ENCODE peak calls at places on chromosomes 6 and 20, in seven cellular contexts. F is heart left ventricle, R is IMR-90, A is ovary, T is stomach, E is A549, N is transverse colon. U is an unnamed sample.
A peak's percentile ranks its signal among the peaks of the same experiment; 100 is the strongest.

GRCh38 chr6:166955121-166955864 is 1.1 kb downstream of the RNASET2 start:
- DNase-seq in F (no peak), T (peak; percentile 49), A (no peak), R (no peak), N (peak; percentile 66), E (peak; percentile 3), U (peak; percentile 32)

GRCh38 chr20:2946988-2947961 is 74.0 kb downstream of the PTPRA start:
- DNase-seq in A (no peak), E (peak; percentile 16), F (no peak), N (no peak), R (peak; percentile 75), T (no peak), U (peak; percentile 89)

GRCh38 chr6:21360353-21360752 is 233.2 kb upstream of the SOX4 start:
- DNase-seq in N (peak; percentile 48), F (no peak), E (no peak), T (peak; percentile 33), R (no peak), A (no peak), U (no peak)

GRCh38 chr20:37421988-37422387 is 76.0 kb downstream of the SRC start:
- DNase-seq in F (peak; percentile 17), A (no peak), T (no peak), N (no peak), R (no peak), E (no peak), U (no peak)

GRCh38 chr6:43912598-43913387 is 142.8 kb downstream of the VEGFA start:
- DNase-seq in T (no peak), E (no peak), A (no peak), N (no peak), F (no peak), R (no peak), U (no peak)

GRCh38 chr6:43774776-43775583 is 5.0 kb downstream of the VEGFA start:
- DNase-seq in E (peak; percentile 57), F (peak; percentile 83), N (peak; percentile 84), R (peak; percentile 61), A (peak; percentile 71), T (peak; percentile 87), U (peak; percentile 77)

GRCh38 chr6:74166849-74167248 is 470.8 kb downstream of the CD109 start:
- DNase-seq in E (no peak), F (no peak), R (peak; percentile 73), T (no peak), A (no peak), N (no peak), U (no peak)

GRCh38 chr6:16651871-16652270 is 109.4 kb downstream of the ATXN1 start:
- DNase-seq in R (no peak), A (no peak), F (no peak), T (no peak), N (no peak), E (no peak), U (no peak)

GRCh38 chr6:107418118-107418517 is 41.2 kb downstream of the PDSS2 start:
- DNase-seq in A (no peak), R (peak; percentile 10), T (no peak), F (no peak), N (no peak), E (peak; percentile 15), U (peak; percentile 27)

GRCh38 chr20:58553166-58553696 is 38.0 kb upstream of the APCDD1L start:
- DNase-seq in N (no peak), F (no peak), T (no peak), E (no peak), R (no peak), A (no peak), U (no peak)

GRCh38 chr6:126307859-126308258 is 32.1 kb upstream of the CENPW start:
- DNase-seq in N (no peak), E (peak; percentile 1), F (no peak), A (no peak), R (peak; percentile 71), T (no peak), U (no peak)

GRCh38 chr20:7629880-7630279 is 310.4 kb downstream of the HAO1 start:
- DNase-seq in F (no peak), R (no peak), N (no peak), T (no peak), A (no peak), E (no peak), U (no peak)

GRCh38 chr6:165321150-165321549 is 11.7 kb upstream of the C6orf118 start:
- DNase-seq in E (no peak), A (no peak), N (no peak), T (no peak), R (no peak), F (no peak), U (no peak)

GRCh38 chr6:33314943-33315752 is 1.3 kb upstream of the TAPBP start:
- DNase-seq in N (peak; percentile 86), F (peak; percentile 73), R (no peak), T (peak; percentile 65), E (peak; percentile 72), A (peak; percentile 64), U (peak; percentile 56)
- TF ChIP-seq POLR2A in N (no peak), F (no peak), R (no peak), T (no peak), E (no peak), A (no peak), U (no peak)

GRCh38 chr20:60137657-60138245 is 179.5 kb downstream of the CDH26 start:
- DNase-seq in R (peak; percentile 24), A (no peak), T (no peak), N (peak; percentile 21), F (no peak), E (peak; percentile 23), U (peak; percentile 10)

GRCh38 chr20:60136640-60137411 is 178.6 kb downstream of the CDH26 start:
- DNase-seq in R (no peak), T (no peak), F (no peak), N (no peak), E (no peak), A (no peak), U (no peak)

GRCh38 chr20:60139663-60140446 is 181.6 kb downstream of the CDH26 start:
- DNase-seq in A (no peak), T (no peak), F (no peak), N (no peak), E (no peak), R (no peak), U (no peak)

GRCh38 chr20:60135276-60135675 is 177.1 kb downstream of the CDH26 start:
- DNase-seq in T (no peak), E (no peak), N (no peak), F (no peak), A (no peak), R (no peak), U (no peak)

DNA sequence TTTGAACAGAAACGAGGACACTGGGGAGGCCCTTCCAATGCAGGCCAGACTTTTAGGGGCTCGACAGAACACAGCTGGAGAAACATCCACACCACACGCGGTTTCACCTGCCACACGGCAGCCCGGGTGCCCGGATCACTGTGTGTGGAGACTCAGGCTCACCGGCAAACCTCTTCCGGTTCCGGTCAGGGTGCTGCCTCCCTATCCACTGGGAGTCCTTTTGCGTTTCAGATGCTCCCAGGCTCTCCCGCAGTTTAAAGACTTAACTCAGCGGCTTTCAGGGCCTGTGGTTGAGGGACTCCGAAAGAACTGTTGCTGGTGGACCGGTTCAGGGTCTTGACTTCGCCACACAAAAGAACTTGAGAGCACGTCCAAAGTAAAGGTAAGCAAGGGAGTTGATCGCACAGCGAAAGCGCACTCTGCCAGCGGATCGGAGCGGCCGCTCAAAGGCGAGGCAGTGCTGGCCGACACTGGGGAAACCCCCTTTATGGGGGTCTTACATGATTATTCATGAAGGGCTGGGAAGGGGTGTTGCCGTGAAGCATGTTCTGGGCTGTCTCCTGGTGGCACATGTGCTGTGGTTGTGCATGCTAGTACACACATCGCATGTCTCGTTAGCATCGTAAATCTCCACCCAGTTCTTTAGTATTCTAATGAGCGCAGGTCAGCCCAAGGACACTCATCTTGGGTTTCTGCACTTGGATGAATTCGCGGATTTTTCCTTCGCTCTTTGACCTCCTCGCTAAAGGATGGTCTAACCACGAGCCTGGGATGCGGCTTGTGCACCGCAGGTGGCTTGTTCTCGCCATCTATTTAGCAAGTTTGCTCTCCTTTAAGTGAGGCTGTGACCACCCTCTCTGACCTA is 180.3 kb downstream of the CDH26 start:
- DNase-seq in R (peak; percentile 48), E (no peak), A (no peak), F (peak; percentile 74), T (peak; percentile 55), N (peak; percentile 48), U (peak; percentile 14)
- TF ChIP-seq POLR2A in R (no peak), E (no peak), A (no peak), F (no peak), T (no peak), N (no peak), U (no peak)

GRCh38 chr6:147204843-147205311 is 660 bp downstream of the STXBP5 start:
- DNase-seq in T (no peak), N (no peak), F (no peak), R (peak; percentile 10), E (no peak), A (no peak), U (peak; percentile 75)

GRCh38 chr6:147204060-147204785 is at the start of gene STXBP5:
- DNase-seq in A (peak; percentile 47), E (peak; percentile 32), R (peak; percentile 47), N (peak; percentile 63), F (peak; percentile 82), T (peak; percentile 66), U (peak; percentile 63)

GRCh38 chr6:147202516-147203310 is 1.5 kb upstream of the STXBP5 start:
- DNase-seq in A (peak; percentile 82), R (peak; percentile 98), F (peak; percentile 78), T (peak; percentile 83), N (peak; percentile 88), E (peak; percentile 94), U (peak; percentile 96)

GRCh38 chr6:147201885-147202515 is 2.2 kb upstream of the STXBP5 start:
- DNase-seq in R (peak; percentile 21), T (no peak), F (no peak), E (peak; percentile 81), N (peak; percentile 21), A (no peak), U (peak; percentile 68)

DNA sequence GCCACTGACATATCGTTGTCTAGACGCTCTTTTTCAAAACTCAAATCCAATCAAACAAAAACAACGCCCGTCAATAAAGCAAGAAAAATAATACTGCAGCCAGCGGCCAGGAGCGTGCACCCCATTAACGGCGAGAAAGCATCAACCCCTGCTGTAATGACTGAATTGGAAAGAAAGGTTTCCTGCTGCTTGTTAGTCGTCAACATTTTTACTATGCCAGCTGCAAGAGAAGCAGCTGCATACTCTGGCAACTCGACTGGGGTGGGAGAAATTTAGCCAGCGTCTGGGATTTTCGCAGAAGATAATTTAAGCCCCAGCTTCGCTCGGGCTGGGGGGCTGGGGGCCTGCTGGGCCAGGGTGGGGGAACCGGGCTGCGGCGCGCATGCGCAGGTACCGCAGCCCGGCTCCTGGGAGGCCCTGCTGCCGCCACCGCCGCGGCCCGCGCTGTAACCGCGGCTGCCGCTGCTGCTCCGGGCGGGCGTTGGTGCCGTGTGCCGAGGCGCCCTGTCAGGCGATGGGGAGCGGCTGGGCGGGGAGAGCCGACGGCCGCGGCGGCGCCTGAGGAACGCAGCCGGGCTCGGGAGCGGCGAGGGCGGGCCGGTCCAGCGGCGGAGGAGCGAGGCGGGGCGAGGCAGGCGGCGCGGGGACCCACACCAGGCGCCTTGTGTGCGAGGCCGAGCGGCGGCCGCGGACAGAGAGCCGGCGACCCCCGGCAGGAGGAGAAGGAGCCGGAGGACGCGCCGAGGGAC is 732 bp upstream of the STXBP5 start:
- DNase-seq in N (peak; percentile 81), A (peak; percentile 59), T (peak; percentile 80), F (peak; percentile 89), R (peak; percentile 76), E (peak; percentile 65), U (peak; percentile 91)
- TF ChIP-seq POLR2A in N (peak; percentile 16), A (peak; percentile 50), T (no peak), F (no peak), R (no peak), E (peak; percentile 76), U (no peak)

GRCh38 chr6:7261030-7261841 is 51.8 kb downstream of the SSR1 start:
- DNase-seq in R (peak; percentile 80), F (peak; percentile 91), A (peak; percentile 77), E (peak; percentile 75), N (peak; percentile 86), T (peak; percentile 84), U (peak; percentile 75)
- TF ChIP-seq POLR2A in R (peak; percentile 61), F (no peak), A (no peak), E (peak; percentile 67), N (peak; percentile 72), T (no peak), U (peak; percentile 55)